ENCODE peak calls at places on chromosomes 6 and 20, in eight cellular contexts. A, U, B, Z, G, K, E and T are unnamed samples.
A peak's percentile ranks its signal among the peaks of the same experiment; 100 is the strongest.

GRCh38 chr6:49676671-49677281 is 36.6 kb downstream of the CRISP2 start:
- DNase-seq in E (peak; percentile 85), B (peak; percentile 10), K (no peak), G (peak; percentile 33), Z (no peak), A (peak; percentile 21), U (no peak), T (no peak)

GRCh38 chr6:15400572-15401004 is 154.7 kb downstream of the JARID2 start:
- DNase-seq in K (no peak), G (no peak), B (peak; percentile 51), A (peak; percentile 66), Z (no peak), E (no peak), U (no peak), T (no peak)

GRCh38 chr20:9646375-9646774 is 132.0 kb downstream of the LAMP5 start:
- DNase-seq in E (no peak), G (no peak), K (no peak), B (no peak), U (no peak), Z (no peak), A (no peak), T (no peak)

GRCh38 chr6:154106251-154106650 is 67.2 kb downstream of the OPRM1 start:
- DNase-seq in G (peak; percentile 17), U (no peak), B (no peak), K (no peak), Z (no peak), E (no peak), A (no peak), T (no peak)

GRCh38 chr20:33013701-33014326 is 6.3 kb downstream of the BPIFB2 start:
- DNase-seq in E (no peak), G (no peak), B (no peak), A (no peak), K (no peak), U (no peak), Z (no peak), T (no peak)

GRCh38 chr6:87155920-87156600 is 695 bp downstream of the ZNF292 start:
- DNase-seq in E (peak; percentile 39), B (peak; percentile 57), U (peak; percentile 18), G (peak; percentile 72), A (peak; percentile 49), K (peak; percentile 36), Z (peak; percentile 45), T (peak; percentile 56)

GRCh38 chr20:1935696-1936366 is 40.6 kb downstream of the SIRPA start:
- DNase-seq in B (no peak), U (no peak), G (no peak), Z (no peak), K (no peak), A (no peak), E (no peak), T (no peak)

GRCh38 chr6:56909115-56909907 is 45.6 kb upstream of the BEND6 start:
- DNase-seq in A (no peak), B (no peak), K (no peak), G (peak; percentile 44), U (no peak), E (peak; percentile 62), Z (no peak), T (no peak)

GRCh38 chr6:170441316-170441715 is 111.8 kb downstream of the PSMB1 start:
- DNase-seq in K (no peak), G (no peak), E (no peak), A (no peak), B (no peak), U (no peak), Z (no peak), T (no peak)

GRCh38 chr6:5762561-5762968 is 244.2 kb downstream of the NRN1 start:
- DNase-seq in K (no peak), A (no peak), G (no peak), E (no peak), U (no peak), Z (no peak), B (no peak), T (no peak)

GRCh38 chr6:81875776-81876293 is 123.4 kb upstream of the TENT5A start:
- DNase-seq in K (no peak), E (no peak), A (no peak), U (no peak), Z (no peak), B (no peak), G (no peak), T (no peak)